ENCODE peak calls at places on chromosomes 1 and 21, in four cellular contexts. U, Y, K and B are unnamed samples.

GRCh38 chr1:8348777-8349472 is 31.0 kb downstream of the SLC45A1 start:
- DNase-seq in U (peak), Y (peak), K (peak), B (peak)

GRCh38 chr21:42561742-42562141 is 48.1 kb downstream of the SLC37A1 start:
- DNase-seq in Y (no peak), K (no peak), U (no peak), B (peak)

GRCh38 chr1:12424150-12424549 is 193.9 kb downstream of the DHRS3 start:
- DNase-seq in U (no peak), K (no peak), Y (no peak), B (no peak)

GRCh38 chr1:36322786-36323635 is 434 bp downstream of the EVA1B start:
- DNase-seq in Y (peak), K (peak), U (no peak), B (peak)

GRCh38 chr1:20074725-20075171 is 4.8 kb downstream of the PLA2G5 start:
- DNase-seq in U (no peak), K (no peak), Y (no peak), B (no peak)

GRCh38 chr1:67575861-67576260 is 109.1 kb upstream of the GADD45A start:
- DNase-seq in K (no peak), U (peak), Y (no peak), B (no peak)

GRCh38 chr1:229991104-229991513 is 75.9 kb upstream of the GALNT2 start:
- DNase-seq in K (no peak), U (no peak), Y (no peak), B (no peak)

GRCh38 chr1:83998205-83998598 is 730 bp downstream of the TTLL7 start:
- DNase-seq in Y (peak), U (peak), K (no peak), B (no peak)

GRCh38 chr1:154095456-154095855 is 59.4 kb downstream of the NUP210L start:
- DNase-seq in K (no peak), U (no peak), Y (no peak), B (no peak)